ENCODE peak calls at places on chromosome 22, in four cellular contexts. D is substantia nigra, S is head of caudate nucleus, R is brain microvascular endothelial cell. N is an unnamed sample.

GRCh38 chr22:23397008-23397617 is 183.0 kb downstream of the IGLL1 start:
- DNase-seq in D (no peak), R (no peak), S (no peak), N (no peak)

GRCh38 chr22:49793296-49793695 is 34.4 kb downstream of the BRD1 start:
- DNase-seq in D (no peak), R (no peak), S (no peak), N (no peak)

GRCh38 chr22:39151329-39151975 is 1.0 kb downstream of the CBX7 start:
- DNase-seq in R (no peak), S (no peak), D (no peak), N (no peak)

GRCh38 chr22:44369916-44370804 is 57.4 kb upstream of the SHISAL1 start:
- DNase-seq in D (no peak), S (no peak), R (no peak), N (no peak)

GRCh38 chr22:19440411-19441195 is 6.9 kb downstream of the C22orf39 start:
- DNase-seq in D (no peak), R (no peak), S (no peak), N (no peak)

GRCh38 chr22:45678961-45679912 is 7.6 kb downstream of the ATXN10 start:
- DNase-seq in S (no peak), R (peak), D (no peak), N (no peak)

GRCh38 chr22:20319041-20319744 is 667 bp downstream of the DGCR6L start:
- DNase-seq in S (peak), R (no peak), D (no peak), N (no peak)

GRCh38 chr22:41302016-41302767 is 867 bp downstream of the ZC3H7B start:
- DNase-seq in R (no peak), D (no peak), S (peak), N (no peak)

GRCh38 chr22:32747588-32747987 is 53.9 kb upstream of the TIMP3 start:
- DNase-seq in R (no peak), D (no peak), S (no peak), N (no peak)

GRCh38 chr22:19970479-19971275 is 29.1 kb upstream of the TXNRD2 start:
- DNase-seq in S (peak), R (peak), D (peak), N (no peak)

GRCh38 chr22:19879996-19880785 is 25.5 kb upstream of the GNB1L start:
- DNase-seq in D (no peak), S (no peak), R (no peak), N (no peak)

GRCh38 chr22:47716890-47717615 is 954.6 kb downstream of the TBC1D22A start:
- DNase-seq in D (no peak), R (no peak), S (no peak), N (no peak)

GRCh38 chr22:46180370-46181137 is 30.2 kb downstream of the PPARA start:
- DNase-seq in S (no peak), R (no peak), D (no peak), N (no peak)

N was measured in retinal pigment epithelial cell.